ENCODE peak calls at places on chromosome 18, in six cellular contexts. One of them, this sample, is unnamed.

GRCh38 chr18:13494879-13495465 is 231.4 kb downstream of the FAM210A start:
- DNase-seq in kidney epithelial cell: no peak
- DNase-seq in fibroblast of lung: peak; percentile 73
- DNase-seq in cardiac fibroblast: no peak
- DNase-seq in AG10803: no peak
- DNase-seq in astrocyte of the spinal cord: peak; percentile 59
- DNase-seq in this sample: no peak

GRCh38 chr18:3329871-3330270 is 67.9 kb downstream of the MYL12B start:
- DNase-seq in kidney epithelial cell: no peak
- DNase-seq in fibroblast of lung: no peak
- DNase-seq in cardiac fibroblast: no peak
- DNase-seq in AG10803: no peak
- DNase-seq in astrocyte of the spinal cord: no peak
- DNase-seq in this sample: no peak

GRCh38 chr18:3453540-3454364 is 3.8 kb downstream of the TGIF1 start:
- DNase-seq in kidney epithelial cell: no peak
- DNase-seq in fibroblast of lung: peak; percentile 99
- DNase-seq in cardiac fibroblast: peak; percentile 97
- DNase-seq in AG10803: peak; percentile 99
- DNase-seq in astrocyte of the spinal cord: peak; percentile 99
- DNase-seq in this sample: peak; percentile 99

GRCh38 chr18:32093106-32093511 is 1.4 kb downstream of the RNF138 start:
- DNase-seq in kidney epithelial cell: no peak
- DNase-seq in fibroblast of lung: peak; percentile 65
- DNase-seq in cardiac fibroblast: peak; percentile 67
- DNase-seq in AG10803: peak; percentile 69
- DNase-seq in astrocyte of the spinal cord: peak; percentile 67
- DNase-seq in this sample: no peak

GRCh38 chr18:48222118-48222517 is 187.1 kb downstream of the ZBTB7C start:
- DNase-seq in kidney epithelial cell: peak; percentile 47
- DNase-seq in fibroblast of lung: peak; percentile 52
- DNase-seq in cardiac fibroblast: peak; percentile 66
- DNase-seq in AG10803: peak; percentile 19
- DNase-seq in astrocyte of the spinal cord: no peak
- DNase-seq in this sample: no peak

GRCh38 chr18:79517322-79517721 is 121.6 kb downstream of the NFATC1 start:
- DNase-seq in kidney epithelial cell: no peak
- DNase-seq in fibroblast of lung: no peak
- DNase-seq in cardiac fibroblast: no peak
- DNase-seq in AG10803: no peak
- DNase-seq in astrocyte of the spinal cord: no peak
- DNase-seq in this sample: no peak

GRCh38 chr18:60664736-60665135 is 292.2 kb upstream of the MC4R start:
- DNase-seq in kidney epithelial cell: no peak
- DNase-seq in fibroblast of lung: no peak
- DNase-seq in cardiac fibroblast: no peak
- DNase-seq in AG10803: no peak
- DNase-seq in astrocyte of the spinal cord: no peak
- DNase-seq in this sample: no peak

GRCh38 chr18:35624140-35624539 is 42.6 kb downstream of the GALNT1 start:
- DNase-seq in kidney epithelial cell: no peak
- DNase-seq in fibroblast of lung: no peak
- DNase-seq in cardiac fibroblast: no peak
- DNase-seq in AG10803: no peak
- DNase-seq in astrocyte of the spinal cord: no peak
- DNase-seq in this sample: no peak

GRCh38 chr18:8389391-8390340 is 219.6 kb upstream of the RAB12 start:
- DNase-seq in kidney epithelial cell: peak; percentile 25
- DNase-seq in fibroblast of lung: peak; percentile 65
- DNase-seq in cardiac fibroblast: peak; percentile 83
- DNase-seq in AG10803: peak; percentile 71
- DNase-seq in astrocyte of the spinal cord: peak; percentile 83
- DNase-seq in this sample: peak; percentile 6

GRCh38 chr18:70107037-70107436 is 98.5 kb downstream of the RTTN start:
- DNase-seq in kidney epithelial cell: no peak
- DNase-seq in fibroblast of lung: no peak
- DNase-seq in cardiac fibroblast: peak; percentile 8
- DNase-seq in AG10803: no peak
- DNase-seq in astrocyte of the spinal cord: no peak
- DNase-seq in this sample: no peak

GRCh38 chr18:23422751-23423418 is 30.2 kb upstream of the RIOK3 start:
- DNase-seq in kidney epithelial cell: peak; percentile 42
- DNase-seq in fibroblast of lung: peak; percentile 54
- DNase-seq in cardiac fibroblast: peak; percentile 38
- DNase-seq in AG10803: peak; percentile 85
- DNase-seq in astrocyte of the spinal cord: no peak
- DNase-seq in this sample: peak; percentile 25

GRCh38 chr18:48330016-48330991 is 78.9 kb downstream of the ZBTB7C start:
- DNase-seq in kidney epithelial cell: peak; percentile 92
- DNase-seq in fibroblast of lung: peak; percentile 94
- DNase-seq in cardiac fibroblast: peak; percentile 72
- DNase-seq in AG10803: peak; percentile 65
- DNase-seq in astrocyte of the spinal cord: peak; percentile 90
- DNase-seq in this sample: peak; percentile 43

GRCh38 chr18:7272268-7273049 is 41.6 kb downstream of the LRRC30 start:
- DNase-seq in kidney epithelial cell: peak; percentile 35
- DNase-seq in fibroblast of lung: peak; percentile 70
- DNase-seq in cardiac fibroblast: peak; percentile 89
- DNase-seq in AG10803: peak; percentile 75
- DNase-seq in astrocyte of the spinal cord: peak; percentile 81
- DNase-seq in this sample: no peak

GRCh38 chr18:47595816-47596501 is 334.5 kb downstream of the SMAD2 start:
- DNase-seq in kidney epithelial cell: no peak
- DNase-seq in fibroblast of lung: no peak
- DNase-seq in cardiac fibroblast: no peak
- DNase-seq in AG10803: no peak
- DNase-seq in astrocyte of the spinal cord: no peak
- DNase-seq in this sample: no peak

GRCh38 chr18:13530879-13531387 is 195.4 kb downstream of the FAM210A start:
- DNase-seq in kidney epithelial cell: peak; percentile 16
- DNase-seq in fibroblast of lung: peak; percentile 61
- DNase-seq in cardiac fibroblast: peak; percentile 46
- DNase-seq in AG10803: peak; percentile 75
- DNase-seq in astrocyte of the spinal cord: peak; percentile 64
- DNase-seq in this sample: peak; percentile 6

GRCh38 chr18:54254265-54254758 is 15.0 kb upstream of the POLI start:
- DNase-seq in kidney epithelial cell: no peak
- DNase-seq in fibroblast of lung: peak; percentile 40
- DNase-seq in cardiac fibroblast: peak; percentile 56
- DNase-seq in AG10803: peak; percentile 42
- DNase-seq in astrocyte of the spinal cord: peak; percentile 73
- DNase-seq in this sample: no peak

GRCh38 chr18:6712401-6712800 is 17.1 kb upstream of the ARHGAP28 start:
- DNase-seq in kidney epithelial cell: no peak
- DNase-seq in fibroblast of lung: no peak
- DNase-seq in cardiac fibroblast: no peak
- DNase-seq in AG10803: no peak
- DNase-seq in astrocyte of the spinal cord: no peak
- DNase-seq in this sample: no peak

GRCh38 chr18:72544092-72544886 is at the start of gene CBLN2:
- DNase-seq in kidney epithelial cell: no peak
- DNase-seq in fibroblast of lung: peak; percentile 63
- DNase-seq in cardiac fibroblast: peak; percentile 67
- DNase-seq in AG10803: peak; percentile 30
- DNase-seq in astrocyte of the spinal cord: peak; percentile 76
- DNase-seq in this sample: no peak

GRCh38 chr18:26450989-26451682 is 97.2 kb downstream of the KCTD1 start:
- DNase-seq in kidney epithelial cell: no peak
- DNase-seq in fibroblast of lung: no peak
- DNase-seq in cardiac fibroblast: no peak
- DNase-seq in AG10803: no peak
- DNase-seq in astrocyte of the spinal cord: no peak
- DNase-seq in this sample: no peak

GRCh38 chr18:23226930-23227728 is 91.8 kb downstream of the CABLES1 start:
- DNase-seq in kidney epithelial cell: no peak
- DNase-seq in fibroblast of lung: peak; percentile 94
- DNase-seq in cardiac fibroblast: peak; percentile 91
- DNase-seq in AG10803: peak; percentile 80
- DNase-seq in astrocyte of the spinal cord: peak; percentile 90
- DNase-seq in this sample: peak; percentile 54

GRCh38 chr18:47795448-47795843 is 135.0 kb downstream of the SMAD2 start:
- DNase-seq in kidney epithelial cell: no peak
- DNase-seq in fibroblast of lung: no peak
- DNase-seq in cardiac fibroblast: peak; percentile 61
- DNase-seq in AG10803: no peak
- DNase-seq in astrocyte of the spinal cord: peak; percentile 5
- DNase-seq in this sample: no peak

GRCh38 chr18:78895207-78896001 is 84.2 kb upstream of the SALL3 start:
- DNase-seq in kidney epithelial cell: no peak
- DNase-seq in fibroblast of lung: no peak
- DNase-seq in cardiac fibroblast: no peak
- DNase-seq in AG10803: no peak
- DNase-seq in astrocyte of the spinal cord: no peak
- DNase-seq in this sample: no peak

GRCh38 chr18:36335476-36336279 is 38.2 kb downstream of the FHOD3 start:
- DNase-seq in kidney epithelial cell: no peak
- DNase-seq in fibroblast of lung: no peak
- DNase-seq in cardiac fibroblast: no peak
- DNase-seq in AG10803: peak; percentile 90
- DNase-seq in astrocyte of the spinal cord: no peak
- DNase-seq in this sample: no peak

GRCh38 chr18:76495435-76496199 is 575 bp upstream of the ZNF516 start:
- DNase-seq in kidney epithelial cell: no peak
- DNase-seq in fibroblast of lung: peak; percentile 66
- DNase-seq in cardiac fibroblast: peak; percentile 47
- DNase-seq in AG10803: peak; percentile 39
- DNase-seq in astrocyte of the spinal cord: peak; percentile 52
- DNase-seq in this sample: no peak

GRCh38 chr18:5943514-5943913 is 48.2 kb upstream of the TMEM200C start:
- DNase-seq in kidney epithelial cell: no peak
- DNase-seq in fibroblast of lung: no peak
- DNase-seq in cardiac fibroblast: peak; percentile 27
- DNase-seq in AG10803: peak; percentile 0
- DNase-seq in astrocyte of the spinal cord: no peak
- DNase-seq in this sample: no peak

GRCh38 chr18:48412339-48412929 is 3.3 kb upstream of the ZBTB7C start:
- DNase-seq in kidney epithelial cell: no peak
- DNase-seq in fibroblast of lung: no peak
- DNase-seq in cardiac fibroblast: peak; percentile 38
- DNase-seq in AG10803: peak; percentile 21
- DNase-seq in astrocyte of the spinal cord: no peak
- DNase-seq in this sample: no peak

GRCh38 chr18:73199151-73199550 is 331.4 kb upstream of the NETO1 start:
- DNase-seq in kidney epithelial cell: no peak
- DNase-seq in fibroblast of lung: peak; percentile 50
- DNase-seq in cardiac fibroblast: no peak
- DNase-seq in AG10803: peak; percentile 40
- DNase-seq in astrocyte of the spinal cord: peak; percentile 13
- DNase-seq in this sample: peak; percentile 32

GRCh38 chr18:22032392-22032961 is 136.9 kb upstream of the GATA6 start:
- DNase-seq in kidney epithelial cell: peak; percentile 99
- DNase-seq in fibroblast of lung: peak; percentile 98
- DNase-seq in cardiac fibroblast: peak; percentile 57
- DNase-seq in AG10803: peak; percentile 87
- DNase-seq in astrocyte of the spinal cord: peak; percentile 93
- DNase-seq in this sample: peak; percentile 50

GRCh38 chr18:77105021-77105420 is 27.6 kb downstream of the MBP start:
- DNase-seq in kidney epithelial cell: no peak
- DNase-seq in fibroblast of lung: no peak
- DNase-seq in cardiac fibroblast: no peak
- DNase-seq in AG10803: peak; percentile 18
- DNase-seq in astrocyte of the spinal cord: peak; percentile 54
- DNase-seq in this sample: no peak

GRCh38 chr18:26546875-26547301 is 1.5 kb downstream of the KCTD1 start:
- DNase-seq in kidney epithelial cell: no peak
- DNase-seq in fibroblast of lung: peak; percentile 38
- DNase-seq in cardiac fibroblast: no peak
- DNase-seq in AG10803: no peak
- DNase-seq in astrocyte of the spinal cord: no peak
- DNase-seq in this sample: no peak

GRCh38 chr18:45197526-45197970 is 417.7 kb upstream of the SLC14A2 start:
- DNase-seq in kidney epithelial cell: peak; percentile 79
- DNase-seq in fibroblast of lung: peak; percentile 99
- DNase-seq in cardiac fibroblast: peak; percentile 69
- DNase-seq in AG10803: peak; percentile 50
- DNase-seq in astrocyte of the spinal cord: peak; percentile 94
- DNase-seq in this sample: no peak

GRCh38 chr18:59271606-59272220 is 1.5 kb downstream of the RAX start:
- DNase-seq in kidney epithelial cell: no peak
- DNase-seq in fibroblast of lung: no peak
- DNase-seq in cardiac fibroblast: no peak
- DNase-seq in AG10803: no peak
- DNase-seq in astrocyte of the spinal cord: no peak
- DNase-seq in this sample: no peak
- H3K4me3 ChIP-seq in kidney epithelial cell: no peak overlapping the region
- H3K4me3 ChIP-seq in fibroblast of lung: no peak overlapping the region
- H3K4me3 ChIP-seq in cardiac fibroblast: no peak overlapping the region
- H3K4me3 ChIP-seq in AG10803: no peak overlapping the region
- H3K4me3 ChIP-seq in astrocyte of the spinal cord: no peak overlapping the region
- H3K4me3 ChIP-seq in this sample: no peak overlapping the region

GRCh38 chr18:46320297-46320696 is 216.1 kb downstream of the HAUS1 start:
- DNase-seq in kidney epithelial cell: no peak
- DNase-seq in fibroblast of lung: no peak
- DNase-seq in cardiac fibroblast: no peak
- DNase-seq in AG10803: no peak
- DNase-seq in astrocyte of the spinal cord: no peak
- DNase-seq in this sample: no peak
- TF ChIP-seq CTCF in kidney epithelial cell: no peak
- TF ChIP-seq CTCF in fibroblast of lung: no peak
- TF ChIP-seq CTCF in cardiac fibroblast: peak; percentile 5
- TF ChIP-seq CTCF in AG10803: no peak
- TF ChIP-seq CTCF in astrocyte of the spinal cord: no peak
- TF ChIP-seq CTCF in this sample: no peak

GRCh38 chr18:25072205-25072604 is 279.8 kb downstream of the ZNF521 start:
- DNase-seq in kidney epithelial cell: no peak
- DNase-seq in fibroblast of lung: no peak
- DNase-seq in cardiac fibroblast: no peak
- DNase-seq in AG10803: no peak
- DNase-seq in astrocyte of the spinal cord: no peak
- DNase-seq in this sample: no peak
- H3K4me3 ChIP-seq in kidney epithelial cell: no peak overlapping the region
- H3K4me3 ChIP-seq in fibroblast of lung: no peak overlapping the region
- H3K4me3 ChIP-seq in cardiac fibroblast: no peak overlapping the region
- H3K4me3 ChIP-seq in AG10803: no peak overlapping the region
- H3K4me3 ChIP-seq in astrocyte of the spinal cord: no peak overlapping the region
- H3K4me3 ChIP-seq in this sample: no peak overlapping the region

GRCh38 chr18:74570266-74570665 is 27.4 kb upstream of the ZNF407 start:
- DNase-seq in kidney epithelial cell: no peak
- DNase-seq in fibroblast of lung: no peak
- DNase-seq in cardiac fibroblast: no peak
- DNase-seq in AG10803: no peak
- DNase-seq in astrocyte of the spinal cord: no peak
- DNase-seq in this sample: no peak

GRCh38 chr18:74571895-74572680 is 25.6 kb upstream of the ZNF407 start:
- DNase-seq in kidney epithelial cell: no peak
- DNase-seq in fibroblast of lung: no peak
- DNase-seq in cardiac fibroblast: no peak
- DNase-seq in AG10803: no peak
- DNase-seq in astrocyte of the spinal cord: no peak
- DNase-seq in this sample: no peak

GRCh38 chr18:74569401-74569800 is 28.3 kb upstream of the ZNF407 start:
- DNase-seq in kidney epithelial cell: no peak
- DNase-seq in fibroblast of lung: no peak
- DNase-seq in cardiac fibroblast: no peak
- DNase-seq in AG10803: no peak
- DNase-seq in astrocyte of the spinal cord: no peak
- DNase-seq in this sample: no peak

GRCh38 chr18:74564012-74564411 is 29.7 kb downstream of the CNDP1 start:
- DNase-seq in kidney epithelial cell: no peak
- DNase-seq in fibroblast of lung: no peak
- DNase-seq in cardiac fibroblast: no peak
- DNase-seq in AG10803: no peak
- DNase-seq in astrocyte of the spinal cord: no peak
- DNase-seq in this sample: no peak

GRCh38 chr18:74567805-74568204 is 29.9 kb upstream of the ZNF407 start:
- DNase-seq in kidney epithelial cell: no peak
- DNase-seq in fibroblast of lung: no peak
- DNase-seq in cardiac fibroblast: no peak
- DNase-seq in AG10803: no peak
- DNase-seq in astrocyte of the spinal cord: no peak
- DNase-seq in this sample: no peak
- TF ChIP-seq CTCF in kidney epithelial cell: no peak
- TF ChIP-seq CTCF in fibroblast of lung: no peak
- TF ChIP-seq CTCF in cardiac fibroblast: no peak
- TF ChIP-seq CTCF in AG10803: no peak
- TF ChIP-seq CTCF in astrocyte of the spinal cord: no peak
- TF ChIP-seq CTCF in this sample: no peak